ENCODE peak calls at places on chromosomes 12 and 14, in seven cellular contexts. One of them, this sample, is unnamed.

GRCh38 chr12:55965941-55966407 is at the start of gene PMEL:
- DNase-seq in H1: no peak
- DNase-seq in IMR-90: no peak
- DNase-seq in trophoblast cell: no peak
- DNase-seq in mesendoderm: peak
- DNase-seq in neuronal stem cell: peak
- DNase-seq in mesenchymal stem cell: peak
- DNase-seq in this sample: peak

GRCh38 chr12:47328831-47329545 is 249.2 kb upstream of the AMIGO2 start:
- DNase-seq in H1: no peak
- DNase-seq in IMR-90: peak
- DNase-seq in trophoblast cell: no peak
- DNase-seq in mesendoderm: no peak
- DNase-seq in neuronal stem cell: no peak
- DNase-seq in mesenchymal stem cell: no peak
- DNase-seq in this sample: no peak

GRCh38 chr12:95126076-95126475 is 52.7 kb upstream of the NR2C1 start:
- DNase-seq in H1: no peak
- DNase-seq in IMR-90: no peak
- DNase-seq in trophoblast cell: no peak
- DNase-seq in mesendoderm: no peak
- DNase-seq in neuronal stem cell: no peak
- DNase-seq in mesenchymal stem cell: no peak
- DNase-seq in this sample: no peak

GRCh38 chr12:79331870-79332269 is 358.9 kb downstream of the PAWR start:
- DNase-seq in H1: no peak
- DNase-seq in IMR-90: peak
- DNase-seq in trophoblast cell: peak
- DNase-seq in mesendoderm: no peak
- DNase-seq in neuronal stem cell: no peak
- DNase-seq in mesenchymal stem cell: no peak
- DNase-seq in this sample: no peak

GRCh38 chr14:103688906-103689902 is 26.0 kb downstream of the XRCC3 start:
- DNase-seq in H1: no peak
- DNase-seq in IMR-90: no peak
- DNase-seq in trophoblast cell: no peak
- DNase-seq in mesendoderm: no peak
- DNase-seq in neuronal stem cell: no peak
- DNase-seq in mesenchymal stem cell: no peak
- DNase-seq in this sample: no peak

GRCh38 chr14:58239259-58240210 is 5.1 kb upstream of the PSMA3 start:
- DNase-seq in H1: peak
- DNase-seq in IMR-90: peak
- DNase-seq in trophoblast cell: peak
- DNase-seq in mesendoderm: peak
- DNase-seq in neuronal stem cell: peak
- DNase-seq in mesenchymal stem cell: peak
- DNase-seq in this sample: peak

GRCh38 chr12:95228617-95229016 is 11.0 kb downstream of the VEZT start:
- DNase-seq in H1: no peak
- DNase-seq in IMR-90: no peak
- DNase-seq in trophoblast cell: no peak
- DNase-seq in mesendoderm: no peak
- DNase-seq in neuronal stem cell: no peak
- DNase-seq in mesenchymal stem cell: no peak
- DNase-seq in this sample: no peak

GRCh38 chr12:125038976-125039625 is 26.1 kb upstream of the AACS start:
- DNase-seq in H1: no peak
- DNase-seq in IMR-90: no peak
- DNase-seq in trophoblast cell: no peak
- DNase-seq in mesendoderm: no peak
- DNase-seq in neuronal stem cell: no peak
- DNase-seq in mesenchymal stem cell: no peak
- DNase-seq in this sample: no peak

GRCh38 chr12:124854637-124855184 is 9.0 kb downstream of the SCARB1 start:
- DNase-seq in H1: no peak
- DNase-seq in IMR-90: no peak
- DNase-seq in trophoblast cell: no peak
- DNase-seq in mesendoderm: no peak
- DNase-seq in neuronal stem cell: no peak
- DNase-seq in mesenchymal stem cell: no peak
- DNase-seq in this sample: no peak

GRCh38 chr12:131815132-131815531 is 13.1 kb upstream of the MMP17 start:
- DNase-seq in H1: no peak
- DNase-seq in IMR-90: no peak
- DNase-seq in trophoblast cell: no peak
- DNase-seq in mesendoderm: no peak
- DNase-seq in neuronal stem cell: no peak
- DNase-seq in mesenchymal stem cell: no peak
- DNase-seq in this sample: no peak

GRCh38 chr14:31968912-31969311 is 108.2 kb upstream of the ARHGAP5 start:
- DNase-seq in H1: no peak
- DNase-seq in IMR-90: no peak
- DNase-seq in trophoblast cell: no peak
- DNase-seq in mesendoderm: no peak
- DNase-seq in neuronal stem cell: no peak
- DNase-seq in mesenchymal stem cell: peak
- DNase-seq in this sample: no peak

GRCh38 chr12:46153267-46153872 is 115.5 kb downstream of the SLC38A1 start:
- DNase-seq in H1: no peak
- DNase-seq in IMR-90: peak
- DNase-seq in trophoblast cell: no peak
- DNase-seq in mesendoderm: peak
- DNase-seq in neuronal stem cell: no peak
- DNase-seq in mesenchymal stem cell: peak
- DNase-seq in this sample: no peak

GRCh38 chr14:83905157-83905556 is 1624.8 kb upstream of the FLRT2 start:
- DNase-seq in H1: no peak
- DNase-seq in IMR-90: no peak
- DNase-seq in trophoblast cell: no peak
- DNase-seq in mesendoderm: no peak
- DNase-seq in neuronal stem cell: no peak
- DNase-seq in mesenchymal stem cell: no peak
- DNase-seq in this sample: no peak

GRCh38 chr14:49919825-49920224 is 26.9 kb downstream of the ARF6 start:
- DNase-seq in H1: no peak
- DNase-seq in IMR-90: no peak
- DNase-seq in trophoblast cell: peak
- DNase-seq in mesendoderm: no peak
- DNase-seq in neuronal stem cell: no peak
- DNase-seq in mesenchymal stem cell: no peak
- DNase-seq in this sample: no peak

GRCh38 chr14:22479781-22480464 is 109.1 kb downstream of the DAD1 start:
- DNase-seq in H1: no peak
- DNase-seq in IMR-90: no peak
- DNase-seq in trophoblast cell: no peak
- DNase-seq in mesendoderm: no peak
- DNase-seq in neuronal stem cell: no peak
- DNase-seq in mesenchymal stem cell: no peak
- DNase-seq in this sample: no peak

GRCh38 chr14:100617715-100618693 is 30.8 kb upstream of the BEGAIN start:
- DNase-seq in H1: no peak
- DNase-seq in IMR-90: no peak
- DNase-seq in trophoblast cell: no peak
- DNase-seq in mesendoderm: no peak
- DNase-seq in neuronal stem cell: no peak
- DNase-seq in mesenchymal stem cell: no peak
- DNase-seq in this sample: no peak

GRCh38 chr14:50342211-50343080 is 30.3 kb downstream of the DMAC2L start:
- DNase-seq in H1: no peak
- DNase-seq in IMR-90: peak
- DNase-seq in trophoblast cell: no peak
- DNase-seq in mesendoderm: peak
- DNase-seq in neuronal stem cell: no peak
- DNase-seq in mesenchymal stem cell: peak
- DNase-seq in this sample: peak

GRCh38 chr14:94805726-94806288 is 35.9 kb upstream of the GSC start:
- DNase-seq in H1: no peak
- DNase-seq in IMR-90: no peak
- DNase-seq in trophoblast cell: no peak
- DNase-seq in mesendoderm: peak
- DNase-seq in neuronal stem cell: no peak
- DNase-seq in mesenchymal stem cell: no peak
- DNase-seq in this sample: no peak
- H3K4me2 ChIP-seq in H1: no peak
- H3K4me2 ChIP-seq in IMR-90: no peak
- H3K4me2 ChIP-seq in trophoblast cell: no peak
- H3K4me2 ChIP-seq in mesendoderm: no peak
- H3K4me2 ChIP-seq in neuronal stem cell: no peak
- H3K4me2 ChIP-seq in mesenchymal stem cell: no peak
- H3K4me2 ChIP-seq in this sample: no peak

GRCh38 chr14:93705513-93706156 is 82.7 kb downstream of the PRIMA1 start:
- DNase-seq in H1: no peak
- DNase-seq in IMR-90: no peak
- DNase-seq in trophoblast cell: no peak
- DNase-seq in mesendoderm: no peak
- DNase-seq in neuronal stem cell: no peak
- DNase-seq in mesenchymal stem cell: no peak
- DNase-seq in this sample: no peak
- H4K8ac ChIP-seq in H1: no peak
- H4K8ac ChIP-seq in IMR-90: no peak
- H4K8ac ChIP-seq in trophoblast cell: no peak
- H4K8ac ChIP-seq in mesendoderm: no peak
- H4K8ac ChIP-seq in neuronal stem cell: no peak
- H4K8ac ChIP-seq in mesenchymal stem cell: no peak
- H4K8ac ChIP-seq in this sample: no peak

GRCh38 chr12:14834502-14834901 is 8.8 kb downstream of the ART4 start:
- DNase-seq in H1: no peak
- DNase-seq in IMR-90: no peak
- DNase-seq in trophoblast cell: no peak
- DNase-seq in mesendoderm: no peak
- DNase-seq in neuronal stem cell: no peak
- DNase-seq in mesenchymal stem cell: peak
- DNase-seq in this sample: no peak
- H3K4me2 ChIP-seq in H1: no peak
- H3K4me2 ChIP-seq in IMR-90: no peak
- H3K4me2 ChIP-seq in trophoblast cell: no peak
- H3K4me2 ChIP-seq in mesendoderm: no peak
- H3K4me2 ChIP-seq in neuronal stem cell: no peak
- H3K4me2 ChIP-seq in mesenchymal stem cell: no peak
- H3K4me2 ChIP-seq in this sample: no peak

GRCh38 chr14:92702441-92702918 is 45.9 kb downstream of the LGMN start:
- DNase-seq in H1: no peak
- DNase-seq in IMR-90: no peak
- DNase-seq in trophoblast cell: no peak
- DNase-seq in mesendoderm: no peak
- DNase-seq in neuronal stem cell: no peak
- DNase-seq in mesenchymal stem cell: no peak
- DNase-seq in this sample: no peak
- H4K8ac ChIP-seq in H1: no peak
- H4K8ac ChIP-seq in IMR-90: no peak
- H4K8ac ChIP-seq in trophoblast cell: no peak
- H4K8ac ChIP-seq in mesendoderm: no peak
- H4K8ac ChIP-seq in neuronal stem cell: no peak
- H4K8ac ChIP-seq in mesenchymal stem cell: peak
- H4K8ac ChIP-seq in this sample: no peak

GRCh38 chr12:44584625-44585024 is 291.5 kb downstream of the NELL2 start:
- DNase-seq in H1: peak
- DNase-seq in IMR-90: no peak
- DNase-seq in trophoblast cell: no peak
- DNase-seq in mesendoderm: peak
- DNase-seq in neuronal stem cell: no peak
- DNase-seq in mesenchymal stem cell: no peak
- DNase-seq in this sample: no peak

GRCh38 chr12:44581642-44582242 is 294.4 kb downstream of the NELL2 start:
- DNase-seq in H1: peak
- DNase-seq in IMR-90: no peak
- DNase-seq in trophoblast cell: no peak
- DNase-seq in mesendoderm: peak
- DNase-seq in neuronal stem cell: peak
- DNase-seq in mesenchymal stem cell: no peak
- DNase-seq in this sample: no peak

GRCh38 chr12:44582521-44582920 is 293.6 kb downstream of the NELL2 start:
- DNase-seq in H1: no peak
- DNase-seq in IMR-90: no peak
- DNase-seq in trophoblast cell: no peak
- DNase-seq in mesendoderm: peak
- DNase-seq in neuronal stem cell: no peak
- DNase-seq in mesenchymal stem cell: no peak
- DNase-seq in this sample: no peak
- H3K4me2 ChIP-seq in H1: peak
- H3K4me2 ChIP-seq in IMR-90: no peak
- H3K4me2 ChIP-seq in trophoblast cell: no peak
- H3K4me2 ChIP-seq in mesendoderm: no peak
- H3K4me2 ChIP-seq in neuronal stem cell: no peak
- H3K4me2 ChIP-seq in mesenchymal stem cell: no peak
- H3K4me2 ChIP-seq in this sample: peak

GRCh38 chr12:80936642-80937390 is 918 bp downstream of the LIN7A start:
- DNase-seq in H1: peak
- DNase-seq in IMR-90: peak
- DNase-seq in trophoblast cell: peak
- DNase-seq in mesendoderm: peak
- DNase-seq in neuronal stem cell: peak
- DNase-seq in mesenchymal stem cell: peak
- DNase-seq in this sample: peak
- H4K8ac ChIP-seq in H1: peak
- H4K8ac ChIP-seq in IMR-90: peak
- H4K8ac ChIP-seq in trophoblast cell: peak
- H4K8ac ChIP-seq in mesendoderm: no peak
- H4K8ac ChIP-seq in neuronal stem cell: no peak
- H4K8ac ChIP-seq in mesenchymal stem cell: no peak
- H4K8ac ChIP-seq in this sample: no peak

DNA sequence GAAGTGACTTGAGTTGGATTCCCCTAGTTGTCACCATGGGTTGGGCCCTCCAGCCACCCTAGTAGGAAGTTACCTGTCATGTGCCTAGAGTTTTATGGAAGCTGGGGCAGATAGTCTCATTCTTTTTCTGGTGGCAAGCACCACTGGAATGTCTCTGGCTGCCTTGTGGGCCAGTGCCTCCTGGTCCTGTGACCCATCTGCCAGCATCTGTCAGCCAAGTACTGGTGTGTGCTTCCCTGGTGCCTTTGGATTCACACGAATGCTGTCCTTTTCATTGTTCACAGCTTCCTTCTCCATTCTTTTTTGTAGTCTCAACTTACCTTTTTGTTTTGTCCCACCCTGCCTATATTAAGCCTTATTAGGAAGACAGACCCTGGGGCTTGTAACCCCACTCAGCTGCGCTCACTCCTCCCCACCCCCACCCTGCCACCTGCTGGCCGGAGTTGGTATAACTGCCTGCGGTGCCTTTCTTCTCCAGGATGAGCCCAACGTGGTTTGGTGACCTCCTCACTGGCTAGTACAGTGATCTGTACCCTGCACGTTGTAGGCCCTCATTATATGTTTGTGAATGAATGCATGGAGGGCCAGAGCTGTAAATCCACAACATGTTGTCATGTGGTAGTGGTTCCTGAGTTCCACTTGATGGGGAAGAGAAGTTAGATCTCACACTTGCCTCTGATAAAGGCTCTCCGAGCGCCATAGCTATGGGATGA is 125.7 kb downstream of the TSPAN9 start:
- DNase-seq in H1: no peak
- DNase-seq in IMR-90: peak
- DNase-seq in trophoblast cell: no peak
- DNase-seq in mesendoderm: peak
- DNase-seq in neuronal stem cell: peak
- DNase-seq in mesenchymal stem cell: peak
- DNase-seq in this sample: peak
- H3K4me2 ChIP-seq in H1: no peak
- H3K4me2 ChIP-seq in IMR-90: no peak
- H3K4me2 ChIP-seq in trophoblast cell: no peak
- H3K4me2 ChIP-seq in mesendoderm: no peak
- H3K4me2 ChIP-seq in neuronal stem cell: no peak
- H3K4me2 ChIP-seq in mesenchymal stem cell: no peak
- H3K4me2 ChIP-seq in this sample: no peak